ENCODE peak calls at places on chromosomes 5 and 9, in seven cellular contexts. One of them, this sample, is unnamed.

GRCh38 chr9:6955251-6955921 is 197.6 kb downstream of the KDM4C start:
- DNase-seq in CD4-positive, alpha-beta T cell: no peak
- DNase-seq in heart right ventricle: no peak
- DNase-seq in neuronal stem cell: peak; percentile 48
- DNase-seq in CD8-positive, alpha-beta memory T cell: no peak
- DNase-seq in sigmoid colon: no peak
- DNase-seq in spleen: no peak
- DNase-seq in this sample: no peak

GRCh38 chr5:75367401-75367800 is 30.4 kb downstream of the HMGCR start:
- DNase-seq in CD4-positive, alpha-beta T cell: no peak
- DNase-seq in heart right ventricle: no peak
- DNase-seq in neuronal stem cell: no peak
- DNase-seq in CD8-positive, alpha-beta memory T cell: no peak
- DNase-seq in sigmoid colon: no peak
- DNase-seq in spleen: no peak
- DNase-seq in this sample: no peak

GRCh38 chr5:163489055-163489744 is 16.2 kb upstream of the MAT2B start:
- DNase-seq in CD4-positive, alpha-beta T cell: no peak
- DNase-seq in heart right ventricle: no peak
- DNase-seq in neuronal stem cell: no peak
- DNase-seq in CD8-positive, alpha-beta memory T cell: no peak
- DNase-seq in sigmoid colon: no peak
- DNase-seq in spleen: no peak
- DNase-seq in this sample: no peak

GRCh38 chr9:119818726-119819435 is 449.6 kb upstream of the BRINP1 start:
- DNase-seq in CD4-positive, alpha-beta T cell: no peak
- DNase-seq in heart right ventricle: no peak
- DNase-seq in neuronal stem cell: no peak
- DNase-seq in CD8-positive, alpha-beta memory T cell: no peak
- DNase-seq in sigmoid colon: no peak
- DNase-seq in spleen: no peak
- DNase-seq in this sample: no peak

GRCh38 chr5:154031923-154032489 is 6.7 kb downstream of the FAM114A2 start:
- DNase-seq in CD4-positive, alpha-beta T cell: no peak
- DNase-seq in heart right ventricle: no peak
- DNase-seq in neuronal stem cell: no peak
- DNase-seq in CD8-positive, alpha-beta memory T cell: no peak
- DNase-seq in sigmoid colon: no peak
- DNase-seq in spleen: no peak
- DNase-seq in this sample: no peak

GRCh38 chr5:72314571-72315172 is 5.4 kb downstream of the MRPS27 start:
- DNase-seq in CD4-positive, alpha-beta T cell: no peak
- DNase-seq in heart right ventricle: peak; percentile 63
- DNase-seq in neuronal stem cell: no peak
- DNase-seq in CD8-positive, alpha-beta memory T cell: no peak
- DNase-seq in sigmoid colon: no peak
- DNase-seq in spleen: no peak
- DNase-seq in this sample: no peak

GRCh38 chr5:167050568-167051214 is 1240.8 kb upstream of the WWC1 start:
- DNase-seq in CD4-positive, alpha-beta T cell: no peak
- DNase-seq in heart right ventricle: no peak
- DNase-seq in neuronal stem cell: no peak
- DNase-seq in CD8-positive, alpha-beta memory T cell: no peak
- DNase-seq in sigmoid colon: no peak
- DNase-seq in spleen: no peak
- DNase-seq in this sample: no peak

GRCh38 chr9:76680716-76681431 is 83.4 kb upstream of the PCA3 start:
- DNase-seq in CD4-positive, alpha-beta T cell: no peak
- DNase-seq in heart right ventricle: no peak
- DNase-seq in neuronal stem cell: no peak
- DNase-seq in CD8-positive, alpha-beta memory T cell: no peak
- DNase-seq in sigmoid colon: no peak
- DNase-seq in spleen: no peak
- DNase-seq in this sample: no peak

GRCh38 chr5:139650689-139651501 is 2.7 kb downstream of the CXXC5 start:
- DNase-seq in CD4-positive, alpha-beta T cell: no peak
- DNase-seq in heart right ventricle: peak; percentile 77
- DNase-seq in neuronal stem cell: no peak
- DNase-seq in CD8-positive, alpha-beta memory T cell: no peak
- DNase-seq in sigmoid colon: peak; percentile 87
- DNase-seq in spleen: peak; percentile 81
- DNase-seq in this sample: no peak

GRCh38 chr9:94108584-94108983 is 24.3 kb downstream of the PTPDC1 start:
- DNase-seq in CD4-positive, alpha-beta T cell: no peak
- DNase-seq in heart right ventricle: peak; percentile 31
- DNase-seq in neuronal stem cell: no peak
- DNase-seq in CD8-positive, alpha-beta memory T cell: no peak
- DNase-seq in sigmoid colon: no peak
- DNase-seq in spleen: no peak
- DNase-seq in this sample: no peak

GRCh38 chr9:137406876-137407589 is 15.9 kb downstream of the EXD3 start:
- DNase-seq in CD4-positive, alpha-beta T cell: peak; percentile 66
- DNase-seq in heart right ventricle: peak; percentile 71
- DNase-seq in neuronal stem cell: peak; percentile 77
- DNase-seq in CD8-positive, alpha-beta memory T cell: no peak
- DNase-seq in sigmoid colon: no peak
- DNase-seq in spleen: peak; percentile 89
- DNase-seq in this sample: peak; percentile 36

GRCh38 chr5:128144491-128144890 is 60.9 kb downstream of the SLC12A2 start:
- DNase-seq in CD4-positive, alpha-beta T cell: no peak
- DNase-seq in heart right ventricle: no peak
- DNase-seq in neuronal stem cell: no peak
- DNase-seq in CD8-positive, alpha-beta memory T cell: no peak
- DNase-seq in sigmoid colon: no peak
- DNase-seq in spleen: no peak
- DNase-seq in this sample: no peak

GRCh38 chr5:123131805-123132204 is 42.8 kb downstream of the PRDM6 start:
- DNase-seq in CD4-positive, alpha-beta T cell: no peak
- DNase-seq in heart right ventricle: no peak
- DNase-seq in neuronal stem cell: no peak
- DNase-seq in CD8-positive, alpha-beta memory T cell: no peak
- DNase-seq in sigmoid colon: no peak
- DNase-seq in spleen: no peak
- DNase-seq in this sample: no peak

GRCh38 chr5:114387433-114387832 is 25.6 kb downstream of the KCNN2 start:
- DNase-seq in CD4-positive, alpha-beta T cell: no peak
- DNase-seq in heart right ventricle: no peak
- DNase-seq in neuronal stem cell: peak; percentile 41
- DNase-seq in CD8-positive, alpha-beta memory T cell: no peak
- DNase-seq in sigmoid colon: no peak
- DNase-seq in spleen: no peak
- DNase-seq in this sample: no peak

GRCh38 chr5:55821731-55822512 is 29.2 kb upstream of the IL31RA start:
- DNase-seq in CD4-positive, alpha-beta T cell: no peak
- DNase-seq in heart right ventricle: no peak
- DNase-seq in neuronal stem cell: no peak
- DNase-seq in CD8-positive, alpha-beta memory T cell: no peak
- DNase-seq in sigmoid colon: no peak
- DNase-seq in spleen: peak; percentile 77
- DNase-seq in this sample: no peak

GRCh38 chr9:89447416-89447815 is 50.5 kb downstream of the SEMA4D start:
- DNase-seq in CD4-positive, alpha-beta T cell: no peak
- DNase-seq in heart right ventricle: no peak
- DNase-seq in neuronal stem cell: no peak
- DNase-seq in CD8-positive, alpha-beta memory T cell: no peak
- DNase-seq in sigmoid colon: no peak
- DNase-seq in spleen: peak; percentile 66
- DNase-seq in this sample: no peak

GRCh38 chr5:332843-333242 is 11.3 kb downstream of the AHRR start:
- DNase-seq in CD4-positive, alpha-beta T cell: no peak
- DNase-seq in heart right ventricle: no peak
- DNase-seq in neuronal stem cell: no peak
- DNase-seq in CD8-positive, alpha-beta memory T cell: no peak
- DNase-seq in sigmoid colon: no peak
- DNase-seq in spleen: no peak
- DNase-seq in this sample: no peak

GRCh38 chr5:142621227-142621626 is 64.7 kb downstream of the FGF1 start:
- DNase-seq in CD4-positive, alpha-beta T cell: no peak
- DNase-seq in heart right ventricle: no peak
- DNase-seq in neuronal stem cell: no peak
- DNase-seq in CD8-positive, alpha-beta memory T cell: no peak
- DNase-seq in sigmoid colon: no peak
- DNase-seq in spleen: no peak
- DNase-seq in this sample: no peak

GRCh38 chr9:32344551-32345182 is 39.8 kb upstream of the ACO1 start:
- DNase-seq in CD4-positive, alpha-beta T cell: no peak
- DNase-seq in heart right ventricle: no peak
- DNase-seq in neuronal stem cell: no peak
- DNase-seq in CD8-positive, alpha-beta memory T cell: no peak
- DNase-seq in sigmoid colon: no peak
- DNase-seq in spleen: no peak
- DNase-seq in this sample: no peak

GRCh38 chr9:128937310-128938165 is 9.9 kb downstream of the DOLK start:
- DNase-seq in CD4-positive, alpha-beta T cell: no peak
- DNase-seq in heart right ventricle: no peak
- DNase-seq in neuronal stem cell: no peak
- DNase-seq in CD8-positive, alpha-beta memory T cell: peak; percentile 5
- DNase-seq in sigmoid colon: peak; percentile 18
- DNase-seq in spleen: peak; percentile 35
- DNase-seq in this sample: no peak

DNA sequence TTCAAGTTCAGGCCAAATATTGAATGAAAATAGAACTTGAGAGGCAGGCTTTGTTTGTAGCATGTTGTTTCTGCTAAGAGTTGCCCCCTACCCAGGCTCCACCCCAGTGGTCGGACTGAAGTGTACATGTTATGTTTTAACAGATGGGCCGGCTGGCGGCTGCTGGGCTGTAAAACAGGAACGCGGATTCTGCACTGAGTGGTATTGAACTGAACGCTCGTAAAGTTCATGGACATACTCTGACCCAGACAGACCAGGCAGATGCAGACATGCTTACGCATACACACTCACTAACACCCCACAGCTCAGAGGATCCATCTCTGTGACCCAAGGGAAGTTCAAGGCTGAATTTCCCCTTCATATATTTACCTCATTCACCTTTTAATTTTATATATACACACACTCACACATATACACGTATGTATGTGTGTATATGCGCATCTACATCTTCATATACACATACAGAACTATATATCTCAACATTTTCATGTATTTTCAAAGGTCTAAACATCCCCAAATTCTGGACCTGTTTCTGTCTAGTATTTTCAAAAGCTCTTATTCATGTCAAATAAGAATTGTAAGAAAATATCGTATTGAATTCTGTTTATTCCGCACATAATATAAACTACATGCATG is 1.4 kb downstream of the MARCHF3 start:
- DNase-seq in CD4-positive, alpha-beta T cell: no peak
- DNase-seq in heart right ventricle: no peak
- DNase-seq in neuronal stem cell: no peak
- DNase-seq in CD8-positive, alpha-beta memory T cell: no peak
- DNase-seq in sigmoid colon: no peak
- DNase-seq in spleen: no peak
- DNase-seq in this sample: no peak
- H3K27ac ChIP-seq in CD4-positive, alpha-beta T cell: no peak overlapping the region
- H3K27ac ChIP-seq in heart right ventricle: no peak overlapping the region
- H3K27ac ChIP-seq in neuronal stem cell: no peak overlapping the region
- H3K27ac ChIP-seq in CD8-positive, alpha-beta memory T cell: peak overlapping the region; percentile 66
- H3K27ac ChIP-seq in sigmoid colon: no peak overlapping the region
- H3K27ac ChIP-seq in spleen: no peak overlapping the region
- H3K27ac ChIP-seq in this sample: no peak overlapping the region

DNA sequence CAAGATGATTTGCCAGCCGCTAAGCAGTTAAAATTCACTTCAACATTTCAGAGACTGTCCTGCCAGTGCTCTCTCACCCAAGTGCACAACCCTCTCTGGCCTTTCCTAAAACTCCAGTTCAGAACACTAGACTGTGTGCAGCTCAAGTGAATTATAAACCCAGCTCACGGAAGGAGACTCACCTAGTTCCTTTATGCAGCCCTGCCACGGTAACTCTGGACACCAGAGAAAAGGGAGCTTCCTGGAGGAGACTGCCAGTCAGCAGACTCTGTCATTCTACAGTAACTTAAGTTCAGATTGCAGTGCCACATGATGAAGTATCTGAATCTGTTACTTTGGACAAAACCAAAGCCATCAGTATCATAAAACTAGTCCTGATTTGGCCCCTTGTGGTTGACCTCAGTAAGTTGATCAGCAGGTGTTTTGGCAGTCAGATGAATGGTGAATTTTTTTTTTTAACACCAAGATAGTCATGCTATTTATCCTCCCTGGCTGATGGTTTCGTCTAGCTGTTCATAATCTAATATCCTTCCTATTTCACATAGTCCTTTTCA is 2.7 kb downstream of the MTRR start:
- DNase-seq in CD4-positive, alpha-beta T cell: no peak
- DNase-seq in heart right ventricle: no peak
- DNase-seq in neuronal stem cell: no peak
- DNase-seq in CD8-positive, alpha-beta memory T cell: no peak
- DNase-seq in sigmoid colon: no peak
- DNase-seq in spleen: no peak
- DNase-seq in this sample: no peak
- H3K27ac ChIP-seq in CD4-positive, alpha-beta T cell: no peak overlapping the region
- H3K27ac ChIP-seq in heart right ventricle: no peak overlapping the region
- H3K27ac ChIP-seq in neuronal stem cell: no peak overlapping the region
- H3K27ac ChIP-seq in CD8-positive, alpha-beta memory T cell: no peak overlapping the region
- H3K27ac ChIP-seq in sigmoid colon: no peak overlapping the region
- H3K27ac ChIP-seq in spleen: no peak overlapping the region
- H3K27ac ChIP-seq in this sample: no peak overlapping the region

DNA sequence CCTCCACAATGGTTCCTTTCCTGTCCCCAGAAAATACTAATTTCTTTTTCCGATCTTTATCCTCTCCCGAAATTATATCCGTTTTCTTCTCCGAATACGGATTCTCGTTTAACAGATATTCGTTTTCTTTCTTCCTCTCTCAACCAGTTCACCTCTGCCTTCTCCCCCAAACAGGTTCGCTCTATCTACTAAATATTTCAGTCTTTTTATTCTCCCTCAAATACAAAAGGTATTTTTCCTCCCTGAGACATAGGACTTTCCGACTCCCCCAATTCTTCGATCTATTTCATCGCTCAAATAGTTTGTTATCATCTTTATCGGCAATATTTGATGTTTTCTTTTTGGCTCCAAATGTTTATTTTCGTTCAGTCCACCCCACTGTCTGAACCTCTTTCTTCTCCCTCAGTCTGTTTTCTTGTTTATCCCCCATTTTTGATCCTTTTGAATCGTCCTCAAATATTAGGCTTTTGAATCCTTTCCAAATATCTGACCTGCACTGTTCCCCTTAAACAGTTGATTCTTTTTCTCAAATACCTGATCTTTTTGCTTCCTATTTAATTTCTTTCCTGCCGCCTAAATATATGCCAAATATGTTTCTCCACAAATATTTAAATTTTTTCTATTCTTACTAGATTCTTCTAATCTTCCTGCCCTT is 4.4 kb downstream of the PITX1 start:
- DNase-seq in CD4-positive, alpha-beta T cell: no peak
- DNase-seq in heart right ventricle: no peak
- DNase-seq in neuronal stem cell: no peak
- DNase-seq in CD8-positive, alpha-beta memory T cell: no peak
- DNase-seq in sigmoid colon: no peak
- DNase-seq in spleen: no peak
- DNase-seq in this sample: no peak
- H3K27ac ChIP-seq in CD4-positive, alpha-beta T cell: no peak overlapping the region
- H3K27ac ChIP-seq in heart right ventricle: no peak overlapping the region
- H3K27ac ChIP-seq in neuronal stem cell: no peak overlapping the region
- H3K27ac ChIP-seq in CD8-positive, alpha-beta memory T cell: no peak overlapping the region
- H3K27ac ChIP-seq in sigmoid colon: peak overlapping the region; percentile 71
- H3K27ac ChIP-seq in spleen: no peak overlapping the region
- H3K27ac ChIP-seq in this sample: no peak overlapping the region

DNA sequence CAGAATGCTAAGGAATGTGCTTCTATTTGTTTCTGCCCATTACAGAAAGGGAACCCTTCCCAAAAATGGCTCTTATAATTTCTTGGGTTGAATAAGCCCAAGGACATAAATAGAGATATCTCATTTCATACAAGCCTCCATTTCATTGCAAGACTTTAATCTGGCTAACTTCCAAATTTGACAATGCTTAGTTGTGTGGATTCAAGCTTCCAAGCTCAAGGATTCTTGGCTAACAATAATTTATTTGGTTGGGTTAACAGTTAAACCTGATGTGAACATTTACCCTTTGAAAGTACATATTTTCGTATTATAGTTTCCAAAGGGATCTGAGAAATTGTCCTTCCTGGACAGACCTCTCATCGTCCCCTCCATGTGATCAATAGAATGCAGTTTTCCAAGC is 176.4 kb downstream of the NTRK2 start:
- DNase-seq in CD4-positive, alpha-beta T cell: no peak
- DNase-seq in heart right ventricle: no peak
- DNase-seq in neuronal stem cell: no peak
- DNase-seq in CD8-positive, alpha-beta memory T cell: no peak
- DNase-seq in sigmoid colon: no peak
- DNase-seq in spleen: no peak
- DNase-seq in this sample: no peak
- H3K27ac ChIP-seq in CD4-positive, alpha-beta T cell: no peak overlapping the region
- H3K27ac ChIP-seq in heart right ventricle: no peak overlapping the region
- H3K27ac ChIP-seq in neuronal stem cell: no peak overlapping the region
- H3K27ac ChIP-seq in CD8-positive, alpha-beta memory T cell: no peak overlapping the region
- H3K27ac ChIP-seq in sigmoid colon: no peak overlapping the region
- H3K27ac ChIP-seq in spleen: no peak overlapping the region
- H3K27ac ChIP-seq in this sample: no peak overlapping the region